ENCODE peak calls at places on chromosomes 16 and 17, in seven cellular contexts. V is AG04450, H is IMR-90, B is vagina, A is pancreas, L is left ventricle myocardium inferior, W is PC-9. E is an unnamed sample. For H3K9me3, the result is how much of the 10 kb centered on the place peaks cover.

GRCh38 chr16:5065813-5066212 is at the start of gene C16orf89:
- DNase-seq in W (no peak), B (no peak), H (no peak), A (no peak), V (no peak), L (no peak), E (no peak)

GRCh38 chr16:82580293-82580900 is 46.4 kb upstream of the CDH13 start:
- DNase-seq in A (no peak), W (no peak), H (no peak), B (no peak), V (no peak), L (no peak), E (peak)

GRCh38 chr16:89860747-89861304 is 12.6 kb upstream of the TCF25 start:
- DNase-seq in A (peak), B (no peak), L (peak), V (no peak), H (peak), W (peak), E (peak)

GRCh38 chr16:86019446-86020047 is 120.6 kb downstream of the IRF8 start:
- DNase-seq in A (no peak), V (no peak), H (no peak), W (no peak), B (no peak), L (no peak), E (no peak)

GRCh38 chr17:73706428-73706827 is 62.2 kb upstream of the SDK2 start:
- DNase-seq in B (no peak), L (no peak), W (no peak), H (no peak), V (no peak), A (no peak), E (no peak)

GRCh38 chr16:9007177-9007794 is 43.6 kb upstream of the USP7 start:
- DNase-seq in L (no peak), B (no peak), W (no peak), V (peak), A (no peak), H (peak), E (no peak)

GRCh38 chr16:12062343-12063003 is 85.9 kb downstream of the SNX29 start:
- DNase-seq in V (peak), L (peak), B (no peak), A (no peak), W (peak), H (peak), E (peak)

GRCh38 chr16:12340151-12340733 is 363.7 kb downstream of the SNX29 start:
- DNase-seq in A (peak), V (no peak), B (no peak), H (peak), L (no peak), W (no peak), E (peak)

GRCh38 chr17:39742856-39743436 is 5.2 kb downstream of the GRB7 start:
- DNase-seq in L (no peak), A (no peak), B (no peak), H (no peak), V (no peak), W (no peak), E (no peak)

GRCh38 chr16:73017321-73017720 is 30.6 kb downstream of the ZFHX3 start:
- DNase-seq in V (no peak), B (no peak), A (no peak), W (no peak), L (no peak), H (no peak), E (no peak)

GRCh38 chr17:20935740-20936139 is 107.1 kb downstream of the USP22 start:
- DNase-seq in V (no peak), W (peak), L (no peak), A (no peak), B (no peak), H (peak), E (no peak)

GRCh38 chr16:56269276-56269675 is 78.0 kb downstream of the GNAO1 start:
- DNase-seq in L (no peak), V (no peak), W (no peak), A (no peak), H (no peak), B (no peak), E (no peak)

GRCh38 chr16:13510425-13511151 is 409.4 kb upstream of the ERCC4 start:
- DNase-seq in B (no peak), V (no peak), W (no peak), H (no peak), L (no peak), A (no peak), E (no peak)
- TF ChIP-seq CTCF in B (no peak), V (no peak), W (peak), H (no peak), L (peak), A (no peak), E (no peak)

DNA sequence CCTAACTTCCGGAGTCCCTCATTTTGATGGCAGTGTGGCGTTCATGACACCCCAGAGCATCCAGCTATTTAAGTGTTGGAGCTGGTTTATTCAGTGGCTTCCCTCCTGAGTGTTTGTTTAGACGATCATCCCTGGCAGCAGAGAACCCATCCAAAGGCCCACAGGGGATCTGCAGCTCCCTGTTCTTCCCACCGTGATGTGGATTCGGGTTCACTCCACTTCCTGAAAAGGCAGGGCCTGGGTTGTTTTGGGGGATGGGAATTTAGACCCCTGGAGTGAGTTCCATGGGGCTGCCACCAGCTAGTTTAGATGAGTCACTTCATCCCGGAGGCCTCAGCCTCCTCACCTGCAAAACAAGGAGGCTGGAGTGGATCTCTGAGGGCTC is 2.3 kb downstream of the KSR1 start:
- DNase-seq in H (no peak), B (no peak), W (no peak), A (no peak), V (no peak), L (no peak), E (no peak)
- H3K4me3 ChIP-seq in H (peak), B (no peak), W (no peak), A (no peak), V (peak), L (peak), E (no peak)

GRCh38 chr17:10118788-10119130 is 79.6 kb downstream of the GAS7 start:
- DNase-seq in H (no peak), L (no peak), V (no peak), A (no peak), W (no peak), B (no peak), E (no peak)

GRCh38 chr17:10120749-10121148 is 77.7 kb downstream of the GAS7 start:
- DNase-seq in A (no peak), W (no peak), L (no peak), H (peak), B (no peak), V (no peak), E (no peak)

GRCh38 chr17:10117581-10118001 is 80.8 kb downstream of the GAS7 start:
- DNase-seq in H (peak), L (peak), W (no peak), A (no peak), V (no peak), B (no peak), E (no peak)

GRCh38 chr17:10120113-10120485 is 78.3 kb downstream of the GAS7 start:
- DNase-seq in A (no peak), W (no peak), V (no peak), B (no peak), H (no peak), L (no peak), E (no peak)

DNA sequence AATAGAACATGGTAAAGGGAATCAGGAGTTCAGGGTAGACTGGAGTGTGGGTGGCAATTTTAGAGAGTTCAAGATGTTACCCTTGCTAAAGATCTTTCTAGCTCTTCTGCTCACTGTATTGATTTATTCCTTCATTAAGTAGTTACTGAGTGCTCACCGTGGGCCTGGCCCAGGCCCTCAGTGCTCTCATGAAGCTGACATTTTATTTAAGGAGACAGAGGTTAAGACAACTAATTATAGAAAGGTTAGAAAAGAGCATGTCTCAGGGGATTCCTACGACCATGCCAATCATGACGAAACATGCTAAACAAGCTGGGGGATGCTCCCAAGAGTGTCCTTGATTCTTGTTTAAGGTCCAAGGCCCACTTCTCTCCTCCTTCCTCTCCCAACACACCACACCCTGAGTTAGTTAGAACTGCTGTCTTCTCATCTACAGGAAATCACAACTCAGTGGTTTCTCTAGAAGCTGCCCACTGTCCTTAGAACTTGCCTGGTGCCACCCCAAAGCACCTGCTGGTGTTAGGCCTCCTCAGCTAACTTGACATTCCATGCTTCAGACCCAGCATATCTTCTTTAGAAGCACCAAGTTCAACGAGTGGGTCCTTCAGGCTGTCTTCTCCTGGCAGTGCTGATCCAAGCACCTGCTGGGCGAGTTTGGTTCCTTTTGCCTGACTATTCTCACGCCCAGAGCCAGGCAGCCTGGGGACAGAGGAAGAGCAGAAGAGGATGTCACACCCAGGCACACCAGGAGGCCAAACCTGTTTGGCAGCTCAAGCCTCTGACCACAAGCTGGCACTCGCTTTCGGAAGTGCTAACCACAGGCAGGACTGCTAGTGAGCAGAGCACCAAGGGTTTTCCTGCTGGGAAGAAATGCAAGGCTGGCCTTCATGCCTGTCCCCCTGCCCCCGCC is 78.9 kb downstream of the GAS7 start:
- DNase-seq in B (no peak), W (peak), H (no peak), L (peak), A (peak), V (no peak), E (peak)
- H3K9me3 ChIP-seq in B (under half), W (under half), H (under half), L (under half), A (under half), V (under half), E (under half)

DNA sequence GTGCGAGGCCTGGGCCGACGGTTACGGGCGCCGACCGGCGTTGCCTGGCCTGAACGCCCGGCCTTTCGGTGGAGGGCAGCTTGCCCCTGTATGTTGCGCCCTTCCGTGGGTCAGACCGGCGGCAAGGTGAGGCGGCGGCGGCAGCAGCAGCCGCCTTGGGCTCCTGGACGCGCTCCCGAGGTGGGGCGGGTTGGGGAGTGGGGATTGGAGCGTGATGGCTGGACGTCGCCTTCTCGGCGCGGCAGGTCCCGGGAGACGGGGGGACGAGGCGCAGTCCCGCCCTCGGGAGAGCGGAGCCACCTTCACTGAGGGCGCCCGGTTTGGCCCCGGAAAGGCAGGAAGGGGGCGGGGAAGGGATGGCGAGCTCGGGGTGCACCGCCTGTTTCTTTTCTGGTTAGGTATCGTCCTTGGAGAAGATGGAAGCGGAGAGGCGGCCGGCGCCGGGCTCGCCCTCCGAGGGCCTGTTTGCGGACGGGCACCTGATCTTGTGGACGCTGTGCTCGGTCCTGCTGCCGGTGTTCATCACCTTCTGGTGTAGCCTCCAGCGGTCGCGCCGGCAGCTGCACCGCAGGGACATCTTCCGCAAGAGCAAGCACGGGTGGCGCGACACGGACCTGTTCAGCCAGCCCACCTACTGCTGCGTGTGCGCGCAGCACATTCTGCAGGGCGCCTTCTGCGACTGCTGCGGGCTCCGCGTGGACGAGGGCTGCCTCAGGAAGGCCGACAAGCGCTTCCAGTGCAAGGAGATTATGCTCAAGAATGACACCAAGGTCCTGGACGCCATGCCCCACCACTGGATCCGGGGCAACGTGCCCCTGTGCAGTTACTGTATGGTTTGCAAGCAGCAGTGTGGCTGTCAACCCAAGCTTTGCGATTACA is 668 bp downstream of the DGKE start:
- DNase-seq in A (peak), B (no peak), H (peak), V (no peak), W (peak), L (peak), E (peak)
- TF ChIP-seq CTCF in A (no peak), B (no peak), H (no peak), V (no peak), W (no peak), L (peak), E (no peak)

GRCh38 chr17:1928976-1929375 is 96.2 kb downstream of the RTN4RL1 start:
- DNase-seq in H (no peak), L (peak), A (no peak), B (no peak), W (no peak), V (no peak), E (no peak)

GRCh38 chr17:1934901-1935300 is 90.2 kb downstream of the RTN4RL1 start:
- DNase-seq in W (no peak), B (no peak), A (no peak), H (no peak), L (no peak), V (no peak), E (no peak)

GRCh38 chr17:1929896-1930750 is 95.0 kb downstream of the RTN4RL1 start:
- DNase-seq in B (no peak), H (no peak), W (no peak), V (no peak), L (no peak), A (no peak), E (no peak)

GRCh38 chr17:1933875-1934715 is 91.0 kb downstream of the RTN4RL1 start:
- DNase-seq in A (no peak), L (no peak), H (no peak), W (no peak), B (no peak), V (no peak), E (no peak)

DNA sequence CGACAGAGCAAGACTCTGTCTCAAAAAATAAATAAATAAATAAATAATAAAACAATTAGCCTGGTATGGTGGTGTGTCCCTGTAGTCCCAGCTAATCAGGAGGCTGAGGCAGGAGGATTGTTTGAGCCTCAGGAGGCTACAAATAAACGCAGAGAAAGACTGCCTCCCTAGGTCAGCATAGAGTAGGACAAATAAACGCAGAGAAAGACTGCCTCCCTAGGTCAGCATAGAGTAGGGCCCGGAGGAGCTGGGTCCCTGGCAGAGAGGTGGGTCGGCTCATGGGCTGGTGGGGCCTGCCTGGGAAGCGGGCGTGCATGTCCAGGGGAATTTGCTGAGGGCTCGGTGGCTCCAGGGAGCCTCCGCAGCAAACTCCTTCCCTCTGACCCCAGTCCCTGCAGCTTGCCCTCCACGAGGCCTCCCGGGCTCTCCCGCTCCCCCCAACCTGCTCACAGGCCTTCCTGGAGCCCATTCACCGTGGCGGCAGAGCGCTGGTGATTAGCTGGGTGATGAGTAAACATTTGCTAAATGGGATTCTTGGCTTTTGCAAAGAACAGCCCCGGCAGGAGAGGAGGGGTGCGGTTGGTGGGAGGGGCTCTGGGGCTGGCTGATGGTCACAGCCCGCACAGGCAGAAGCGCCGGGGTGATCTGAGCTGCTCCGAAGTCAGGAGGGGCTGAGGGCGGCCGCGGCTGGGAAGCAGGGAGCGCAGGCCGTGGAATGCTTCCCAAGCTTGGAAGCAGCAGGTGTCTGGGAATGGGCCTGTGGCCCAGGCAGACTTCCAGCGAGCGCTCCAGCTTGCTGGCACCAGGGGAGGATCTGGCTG is 93.2 kb downstream of the RTN4RL1 start:
- DNase-seq in A (peak), H (peak), W (no peak), B (no peak), L (peak), V (no peak), E (peak)
- H3K4me3 ChIP-seq in A (no peak), H (no peak), W (no peak), B (no peak), L (peak), V (no peak), E (no peak)

DNA sequence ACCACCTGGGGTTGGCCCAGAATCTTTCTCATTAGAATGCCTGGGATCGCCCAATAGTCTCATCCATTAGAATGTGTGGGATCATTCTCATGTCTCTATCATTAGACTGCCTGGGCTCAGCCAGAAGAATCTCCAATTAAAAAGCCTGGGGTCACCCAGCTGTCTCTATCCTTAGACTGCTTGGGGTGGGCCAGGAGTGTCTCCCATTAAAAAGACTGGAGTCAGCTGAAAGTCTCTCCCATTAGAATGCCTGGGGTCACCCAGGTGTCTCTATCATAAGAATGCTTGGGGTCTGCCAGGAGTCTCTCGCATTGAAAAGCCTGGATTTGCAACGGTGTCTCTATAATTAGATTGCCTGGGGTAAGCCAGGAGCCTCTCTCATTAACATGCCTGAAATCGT is 2225.7 kb downstream of the TP53TG3F start:
- DNase-seq in L (no peak), B (peak), H (no peak), V (no peak), W (no peak), A (no peak), E (no peak)
- H3K9me3 ChIP-seq in L (under half), B (under half), H (under half), V (under half), W (under half), A (under half), E (under half)

GRCh38 chr17:72430611-72431432 is 310.0 kb downstream of the SOX9 start:
- DNase-seq in L (no peak), A (no peak), V (no peak), H (no peak), W (no peak), B (no peak), E (peak)
- TF ChIP-seq CTCF in L (no peak), A (no peak), V (peak), H (peak), W (peak), B (no peak), E (peak)

DNA sequence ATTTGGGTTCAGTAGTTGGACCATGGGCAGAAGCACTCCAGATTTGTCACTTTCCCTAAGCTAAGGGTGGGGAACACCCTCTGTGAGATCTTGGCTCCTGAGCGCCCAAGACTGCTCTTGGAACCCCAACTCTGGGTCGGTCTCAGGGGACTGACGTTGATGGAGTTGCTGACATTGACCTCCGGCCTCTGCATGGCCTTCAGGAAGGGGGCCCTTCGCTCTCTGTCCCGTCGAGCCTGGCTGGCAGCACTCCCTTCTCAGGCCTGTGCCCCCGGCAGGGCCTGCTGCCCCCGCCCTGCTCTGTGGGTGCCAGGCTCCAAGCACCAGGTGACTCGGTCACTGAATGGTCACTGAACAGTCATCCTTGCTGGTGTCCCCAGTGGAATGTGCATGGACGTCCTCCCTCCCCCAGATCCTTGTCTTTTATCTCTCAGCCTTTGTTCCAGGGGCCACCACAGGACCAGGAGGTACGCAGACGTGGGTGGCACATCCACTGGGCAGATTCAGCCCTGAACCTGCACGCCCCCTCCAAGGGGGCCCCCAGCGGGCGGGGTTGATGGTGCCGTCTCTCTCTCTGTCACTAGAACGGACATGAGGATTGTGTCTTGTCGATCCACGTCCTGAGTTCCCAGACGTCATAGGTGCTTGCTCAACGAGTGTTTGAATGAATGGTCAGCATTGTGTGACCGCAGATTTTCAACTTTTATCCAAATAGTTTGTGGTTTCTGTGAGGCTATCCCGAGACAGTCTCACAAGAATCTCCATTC is 314.5 kb downstream of the SEC14L1 start:
- DNase-seq in V (no peak), L (no peak), W (no peak), A (no peak), H (peak), B (no peak), E (peak)
- H3K4me3 ChIP-seq in V (no peak), L (no peak), W (no peak), A (no peak), H (no peak), B (peak), E (no peak)

DNA sequence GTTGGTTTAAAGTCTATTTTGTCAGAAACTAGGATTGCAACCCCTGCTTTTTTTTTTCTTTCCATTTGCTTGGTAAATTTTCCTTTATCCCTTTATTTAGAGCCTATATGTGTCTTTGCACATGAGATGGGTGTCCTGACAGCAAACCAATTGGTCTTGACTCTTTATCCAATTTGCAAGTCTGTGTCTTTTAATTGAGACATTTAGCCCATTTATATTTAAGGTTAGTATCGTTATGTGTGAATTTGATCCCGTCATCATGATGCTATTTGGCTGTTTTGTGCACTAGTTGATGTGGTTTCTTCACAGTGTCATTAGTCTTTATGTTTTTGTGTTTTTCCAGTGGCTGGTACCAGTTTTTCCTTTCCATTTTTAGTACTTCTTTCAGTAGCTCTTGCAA is 127.7 kb upstream of the ZNF267 start:
- DNase-seq in L (no peak), B (no peak), W (no peak), V (no peak), A (no peak), H (no peak), E (no peak)
- H3K9me3 ChIP-seq in L (half or more), B (half or more), W (half or more), V (under half), A (under half), H (under half), E (under half)

E was measured in cardiac muscle cell.